ENCODE peak calls at places on chromosomes 1 and 21, in five cellular contexts. W is EH; K is NCI-H748 treated with DMSO at 0.1 percent for 48 hours; N is activated effector memory CD4-positive, alpha-beta T cell treated with anti-CD3 and anti-CD28 coated beads, Interleukin-2, amount 50 U/mL, for 16 hours; T is AG20443. E is an unnamed sample.

GRCh38 chr1:19454265-19455198 is 30.8 kb downstream of the CAPZB start:
- DNase-seq in W (peak), K (no peak), N (no peak), T (no peak), E (peak)

GRCh38 chr1:55418625-55419024 is 203.5 kb upstream of the USP24 start:
- DNase-seq in W (no peak), K (no peak), N (no peak), T (no peak), E (peak)

GRCh38 chr1:209708297-209708696 is 3.7 kb downstream of the HSD11B1 start:
- DNase-seq in W (no peak), K (no peak), N (no peak), T (no peak), E (no peak)

GRCh38 chr1:159040206-159040605 is 30.5 kb downstream of the IFI16 start:
- DNase-seq in W (peak), K (no peak), N (no peak), T (peak), E (peak)

GRCh38 chr1:47781171-47781959 is 215.8 kb downstream of the TRABD2B start:
- DNase-seq in W (no peak), K (no peak), N (no peak), T (no peak), E (no peak)

GRCh38 chr1:41387667-41388091 is 26.4 kb downstream of the FOXO6 start:
- DNase-seq in W (peak), K (peak), N (no peak), T (peak), E (peak)

GRCh38 chr1:43924516-43924915 is 9.1 kb upstream of the ARTN start:
- DNase-seq in W (peak), K (no peak), N (no peak), T (no peak), E (no peak)

GRCh38 chr1:180571832-180572636 is 13.3 kb downstream of the OVAAL start:
- DNase-seq in W (peak), K (no peak), N (peak), T (no peak), E (peak)

GRCh38 chr21:36135391-36136094 is 664 bp downstream of the CBR3 start:
- DNase-seq in W (peak), K (no peak), N (peak), T (peak), E (peak)

GRCh38 chr1:217059401-217059800 is 336.2 kb upstream of the ESRRG start:
- DNase-seq in W (no peak), K (no peak), N (no peak), T (no peak), E (no peak)

GRCh38 chr1:50109647-50110075 is 941 bp downstream of the ELAVL4 start:
- DNase-seq in W (no peak), K (peak), N (no peak), T (peak), E (no peak)

GRCh38 chr1:20854529-20854928 is 67.4 kb upstream of the HP1BP3 start:
- DNase-seq in W (no peak), K (no peak), N (no peak), T (no peak), E (no peak)

GRCh38 chr1:110336300-110337039 is 2.7 kb upstream of the RBM15 start:
- DNase-seq in W (peak), K (no peak), N (no peak), T (no peak), E (peak)

GRCh38 chr1:151831605-151832004 is at the start of gene RORC:
- DNase-seq in W (no peak), K (no peak), N (no peak), T (no peak), E (no peak)

GRCh38 chr1:243562473-243562872 is 287.6 kb downstream of the AKT3 start:
- DNase-seq in W (no peak), K (no peak), N (no peak), T (no peak), E (no peak)

GRCh38 chr1:25724201-25724600 is 75.8 kb upstream of the SELENON start:
- DNase-seq in W (no peak), K (no peak), N (peak), T (no peak), E (no peak)

GRCh38 chr1:99869304-99869703 is 19.1 kb downstream of the AGL start:
- DNase-seq in W (peak), K (no peak), N (no peak), T (peak), E (no peak)

GRCh38 chr1:1918901-1919303 is at the start of gene TMEM52:
- DNase-seq in W (no peak), K (no peak), N (no peak), T (no peak), E (no peak)

GRCh38 chr1:87113313-87113712 is 198.9 kb downstream of the HS2ST1 start:
- DNase-seq in W (peak), K (no peak), N (no peak), T (peak), E (peak)

GRCh38 chr1:16026723-16027484 is 5.1 kb downstream of the CLCNKA start:
- DNase-seq in W (peak), K (peak), N (peak), T (peak), E (no peak)

GRCh38 chr1:19254416-19254815 is 2.8 kb downstream of the MRTO4 start:
- DNase-seq in W (peak), K (no peak), N (no peak), T (no peak), E (no peak)

GRCh38 chr21:43865471-43866181 is 603 bp downstream of the AGPAT3 start:
- DNase-seq in W (peak), K (no peak), N (peak), T (peak), E (peak)

GRCh38 chr1:211135342-211135950 is 1.5 kb upstream of the KCNH1 start:
- DNase-seq in W (peak), K (peak), N (no peak), T (peak), E (peak)

GRCh38 chr21:45944601-45945000 is 37.0 kb upstream of the COL6A1 start:
- DNase-seq in W (no peak), K (no peak), N (no peak), T (no peak), E (no peak)

GRCh38 chr1:236193184-236193583 is 50.8 kb downstream of the GPR137B start:
- DNase-seq in W (peak), K (no peak), N (no peak), T (no peak), E (no peak)

GRCh38 chr1:10179751-10180150 is 30.6 kb upstream of the KIF1B start:
- DNase-seq in W (no peak), K (no peak), N (no peak), T (no peak), E (no peak)

GRCh38 chr1:157137051-157137772 is 983 bp downstream of the ETV3 start:
- DNase-seq in W (peak), K (no peak), N (no peak), T (peak), E (peak)

GRCh38 chr21:37233551-37234146 is 33.5 kb downstream of the VPS26C start:
- DNase-seq in W (no peak), K (peak), N (no peak), T (no peak), E (no peak)

GRCh38 chr1:226635456-226635941 is 86.9 kb downstream of the STUM start:
- DNase-seq in W (no peak), K (no peak), N (peak), T (no peak), E (no peak)

GRCh38 chr1:151980287-151981177 is 13.1 kb downstream of the S100A10 start:
- DNase-seq in W (peak), K (no peak), N (no peak), T (peak), E (peak)

GRCh38 chr1:11055676-11056075 is 4.1 kb downstream of the SRM start:
- DNase-seq in W (no peak), K (no peak), N (no peak), T (no peak), E (no peak)

GRCh38 chr1:93344886-93345632 is 648 bp upstream of the DR1 start:
- DNase-seq in W (peak), K (no peak), N (no peak), T (no peak), E (no peak)

GRCh38 chr1:154352245-154352580 is 26.9 kb downstream of the ATP8B2 start:
- DNase-seq in W (no peak), K (no peak), N (no peak), T (peak), E (no peak)

GRCh38 chr1:228283476-228284147 is 75.8 kb downstream of the OBSCN start:
- DNase-seq in W (no peak), K (no peak), N (peak), T (no peak), E (no peak)

GRCh38 chr1:154442006-154442740 is 37.0 kb downstream of the IL6R start:
- DNase-seq in W (peak), K (no peak), N (no peak), T (peak), E (peak)

GRCh38 chr1:58072450-58072849 is 474.1 kb downstream of the OMA1 start:
- DNase-seq in W (no peak), K (no peak), N (no peak), T (no peak), E (no peak)

GRCh38 chr1:5444365-5444890 is 547.8 kb downstream of the NPHP4 start:
- DNase-seq in W (no peak), K (no peak), N (no peak), T (no peak), E (no peak)

GRCh38 chr1:228546541-228547463 is 59.6 kb downstream of the RNF187 start:
- DNase-seq in W (no peak), K (no peak), N (no peak), T (no peak), E (no peak)

GRCh38 chr1:2204384-2205190 is 10.0 kb upstream of the FAAP20 start:
- DNase-seq in W (peak), K (peak), N (no peak), T (peak), E (peak)